ENCODE peak calls at places on chromosomes 2 and 18, in nine cellular contexts. One of them, this sample, is unnamed.

GRCh38 chr2:43941359-43941758 is 54.4 kb downstream of the LRPPRC start:
- DNase-seq in prostate gland: no peak
- DNase-seq in aorta: no peak
- DNase-seq in ovary: no peak
- DNase-seq in heart left ventricle: no peak
- DNase-seq in fibroblast of lung: no peak
- DNase-seq in left ventricle myocardium inferior: no peak
- DNase-seq in GM23248: no peak
- DNase-seq in mucosa of descending colon: no peak
- DNase-seq in this sample: no peak

GRCh38 chr2:23953625-23954024 is 13.4 kb downstream of the UBXN2A start:
- DNase-seq in fibroblast of lung: no peak
- DNase-seq in ovary: no peak
- DNase-seq in left ventricle myocardium inferior: no peak
- DNase-seq in prostate gland: no peak
- DNase-seq in mucosa of descending colon: no peak
- DNase-seq in aorta: no peak
- DNase-seq in heart left ventricle: no peak
- DNase-seq in GM23248: no peak
- DNase-seq in this sample: no peak

GRCh38 chr2:38515155-38516074 is 87.3 kb downstream of the HNRNPLL start:
- DNase-seq in prostate gland: peak; percentile 84
- DNase-seq in left ventricle myocardium inferior: peak; percentile 70
- DNase-seq in ovary: peak; percentile 84
- DNase-seq in heart left ventricle: peak; percentile 49
- DNase-seq in fibroblast of lung: peak; percentile 86
- DNase-seq in mucosa of descending colon: no peak
- DNase-seq in aorta: peak; percentile 83
- DNase-seq in GM23248: peak; percentile 59
- DNase-seq in this sample: peak; percentile 51

GRCh38 chr2:40405440-40405839 is 46.5 kb downstream of the SLC8A1 start:
- DNase-seq in left ventricle myocardium inferior: no peak
- DNase-seq in ovary: no peak
- DNase-seq in fibroblast of lung: peak; percentile 90
- DNase-seq in mucosa of descending colon: no peak
- DNase-seq in heart left ventricle: no peak
- DNase-seq in GM23248: peak; percentile 56
- DNase-seq in aorta: no peak
- DNase-seq in prostate gland: no peak
- DNase-seq in this sample: no peak

GRCh38 chr2:11534746-11535484 is 1.1 kb downstream of the GREB1 start:
- DNase-seq in fibroblast of lung: no peak
- DNase-seq in prostate gland: no peak
- DNase-seq in mucosa of descending colon: no peak
- DNase-seq in heart left ventricle: no peak
- DNase-seq in left ventricle myocardium inferior: no peak
- DNase-seq in GM23248: no peak
- DNase-seq in aorta: no peak
- DNase-seq in ovary: no peak
- DNase-seq in this sample: no peak

GRCh38 chr2:70190086-70190412 is 770 bp downstream of the C2orf42 start:
- DNase-seq in GM23248: no peak
- DNase-seq in aorta: no peak
- DNase-seq in mucosa of descending colon: no peak
- DNase-seq in ovary: no peak
- DNase-seq in prostate gland: no peak
- DNase-seq in fibroblast of lung: no peak
- DNase-seq in heart left ventricle: no peak
- DNase-seq in left ventricle myocardium inferior: no peak
- DNase-seq in this sample: no peak

GRCh38 chr2:70248810-70249438 is 496 bp upstream of the TIA1 start:
- DNase-seq in left ventricle myocardium inferior: peak; percentile 88
- DNase-seq in aorta: peak; percentile 94
- DNase-seq in mucosa of descending colon: peak; percentile 96
- DNase-seq in fibroblast of lung: peak; percentile 14
- DNase-seq in ovary: peak; percentile 91
- DNase-seq in heart left ventricle: peak; percentile 89
- DNase-seq in GM23248: no peak
- DNase-seq in prostate gland: peak; percentile 92
- DNase-seq in this sample: no peak

GRCh38 chr2:128552806-128553551 is 234.3 kb upstream of the HS6ST1 start:
- DNase-seq in prostate gland: no peak
- DNase-seq in ovary: no peak
- DNase-seq in fibroblast of lung: peak; percentile 18
- DNase-seq in GM23248: no peak
- DNase-seq in aorta: no peak
- DNase-seq in mucosa of descending colon: no peak
- DNase-seq in left ventricle myocardium inferior: peak; percentile 36
- DNase-seq in heart left ventricle: no peak
- DNase-seq in this sample: peak; percentile 47

GRCh38 chr2:42133771-42134195 is 35.4 kb upstream of the EML4 start:
- DNase-seq in left ventricle myocardium inferior: no peak
- DNase-seq in GM23248: no peak
- DNase-seq in aorta: no peak
- DNase-seq in mucosa of descending colon: no peak
- DNase-seq in ovary: no peak
- DNase-seq in heart left ventricle: no peak
- DNase-seq in fibroblast of lung: peak; percentile 38
- DNase-seq in prostate gland: no peak
- DNase-seq in this sample: no peak

GRCh38 chr2:45045706-45046105 is 36.5 kb upstream of the SIX2 start:
- DNase-seq in prostate gland: no peak
- DNase-seq in aorta: no peak
- DNase-seq in ovary: no peak
- DNase-seq in mucosa of descending colon: no peak
- DNase-seq in fibroblast of lung: peak; percentile 19
- DNase-seq in left ventricle myocardium inferior: no peak
- DNase-seq in heart left ventricle: no peak
- DNase-seq in GM23248: no peak
- DNase-seq in this sample: no peak

GRCh38 chr2:148814143-148814852 is 60.7 kb upstream of the KIF5C start:
- DNase-seq in mucosa of descending colon: peak; percentile 55
- DNase-seq in GM23248: peak; percentile 27
- DNase-seq in left ventricle myocardium inferior: no peak
- DNase-seq in prostate gland: peak; percentile 57
- DNase-seq in ovary: no peak
- DNase-seq in aorta: no peak
- DNase-seq in fibroblast of lung: peak; percentile 70
- DNase-seq in heart left ventricle: no peak
- DNase-seq in this sample: peak; percentile 33

GRCh38 chr18:80037869-80038630 is 3.8 kb downstream of the RBFA start:
- DNase-seq in prostate gland: no peak
- DNase-seq in left ventricle myocardium inferior: no peak
- DNase-seq in ovary: no peak
- DNase-seq in aorta: no peak
- DNase-seq in GM23248: no peak
- DNase-seq in mucosa of descending colon: no peak
- DNase-seq in heart left ventricle: no peak
- DNase-seq in fibroblast of lung: no peak
- DNase-seq in this sample: no peak

GRCh38 chr2:134348239-134348638 is 94.4 kb downstream of the MGAT5 start:
- DNase-seq in heart left ventricle: no peak
- DNase-seq in fibroblast of lung: peak; percentile 73
- DNase-seq in ovary: no peak
- DNase-seq in prostate gland: no peak
- DNase-seq in aorta: no peak
- DNase-seq in mucosa of descending colon: no peak
- DNase-seq in left ventricle myocardium inferior: no peak
- DNase-seq in GM23248: peak; percentile 51
- DNase-seq in this sample: no peak

GRCh38 chr2:158202151-158202778 is 100.6 kb downstream of the UPP2 start:
- DNase-seq in mucosa of descending colon: no peak
- DNase-seq in heart left ventricle: no peak
- DNase-seq in ovary: no peak
- DNase-seq in aorta: no peak
- DNase-seq in GM23248: peak; percentile 13
- DNase-seq in prostate gland: no peak
- DNase-seq in left ventricle myocardium inferior: no peak
- DNase-seq in fibroblast of lung: peak; percentile 42
- DNase-seq in this sample: no peak

GRCh38 chr2:106095478-106096392 is 98.4 kb downstream of the UXS1 start:
- DNase-seq in prostate gland: no peak
- DNase-seq in fibroblast of lung: no peak
- DNase-seq in heart left ventricle: no peak
- DNase-seq in ovary: no peak
- DNase-seq in aorta: peak; percentile 71
- DNase-seq in left ventricle myocardium inferior: no peak
- DNase-seq in mucosa of descending colon: peak; percentile 40
- DNase-seq in GM23248: no peak
- DNase-seq in this sample: no peak

GRCh38 chr2:214378455-214379103 is 32.3 kb upstream of the VWC2L start:
- DNase-seq in GM23248: no peak
- DNase-seq in mucosa of descending colon: peak; percentile 2
- DNase-seq in ovary: no peak
- DNase-seq in left ventricle myocardium inferior: no peak
- DNase-seq in fibroblast of lung: no peak
- DNase-seq in prostate gland: peak; percentile 90
- DNase-seq in aorta: no peak
- DNase-seq in heart left ventricle: no peak
- DNase-seq in this sample: no peak

GRCh38 chr2:122525341-122525740 is 769.9 kb downstream of the TSN start:
- DNase-seq in aorta: no peak
- DNase-seq in heart left ventricle: no peak
- DNase-seq in ovary: no peak
- DNase-seq in left ventricle myocardium inferior: no peak
- DNase-seq in prostate gland: no peak
- DNase-seq in GM23248: no peak
- DNase-seq in mucosa of descending colon: no peak
- DNase-seq in fibroblast of lung: peak; percentile 5
- DNase-seq in this sample: no peak

GRCh38 chr2:30466216-30466615 is 19.2 kb downstream of the LCLAT1 start:
- DNase-seq in left ventricle myocardium inferior: no peak
- DNase-seq in heart left ventricle: no peak
- DNase-seq in mucosa of descending colon: no peak
- DNase-seq in prostate gland: no peak
- DNase-seq in GM23248: no peak
- DNase-seq in fibroblast of lung: no peak
- DNase-seq in ovary: no peak
- DNase-seq in aorta: no peak
- DNase-seq in this sample: no peak

GRCh38 chr18:12424252-12424651 is 16.5 kb downstream of the PRELID3A start:
- DNase-seq in fibroblast of lung: no peak
- DNase-seq in left ventricle myocardium inferior: no peak
- DNase-seq in aorta: no peak
- DNase-seq in mucosa of descending colon: no peak
- DNase-seq in GM23248: no peak
- DNase-seq in ovary: no peak
- DNase-seq in heart left ventricle: no peak
- DNase-seq in prostate gland: no peak
- DNase-seq in this sample: no peak

DNA sequence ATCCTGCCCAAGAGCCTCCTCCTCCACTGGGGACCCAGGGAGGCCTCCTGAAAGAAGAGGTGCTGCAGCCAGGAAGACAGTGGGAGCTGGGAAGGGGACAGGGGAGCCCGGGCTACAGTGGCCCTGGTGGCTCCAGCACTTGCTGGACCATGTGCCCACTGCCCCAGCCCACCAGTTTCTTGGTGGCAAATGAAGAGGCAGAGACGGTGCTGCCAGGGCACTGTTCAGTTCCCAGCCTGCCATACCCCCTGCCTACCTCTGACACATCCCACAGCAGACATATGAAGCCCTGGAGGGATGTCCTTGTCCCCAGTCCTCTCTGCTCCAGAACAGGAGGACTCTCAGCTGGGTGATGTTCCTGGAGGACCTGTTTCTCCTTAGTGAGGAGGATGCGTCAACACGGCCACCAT is 3.7 kb downstream of the RAMP1 start:
- DNase-seq in aorta: peak; percentile 66
- DNase-seq in mucosa of descending colon: no peak
- DNase-seq in heart left ventricle: no peak
- DNase-seq in left ventricle myocardium inferior: no peak
- DNase-seq in ovary: no peak
- DNase-seq in fibroblast of lung: no peak
- DNase-seq in prostate gland: no peak
- DNase-seq in GM23248: no peak
- DNase-seq in this sample: no peak
- H3K4me1 ChIP-seq in aorta: peaks cover 3% of the 10 kb centered on the region
- H3K4me1 ChIP-seq in mucosa of descending colon: peaks cover 32% of the 10 kb centered on the region
- H3K4me1 ChIP-seq in heart left ventricle: peaks cover 57% of the 10 kb centered on the region
- H3K4me1 ChIP-seq in left ventricle myocardium inferior: peaks cover 75% of the 10 kb centered on the region
- H3K4me1 ChIP-seq in ovary: peaks cover 2% of the 10 kb centered on the region
- H3K4me1 ChIP-seq in fibroblast of lung: peaks cover 11% of the 10 kb centered on the region
- H3K4me1 ChIP-seq in prostate gland: peaks cover 3% of the 10 kb centered on the region
- H3K4me1 ChIP-seq in GM23248: peaks cover 41% of the 10 kb centered on the region
- H3K4me1 ChIP-seq in this sample: peaks cover 22% of the 10 kb centered on the region

DNA sequence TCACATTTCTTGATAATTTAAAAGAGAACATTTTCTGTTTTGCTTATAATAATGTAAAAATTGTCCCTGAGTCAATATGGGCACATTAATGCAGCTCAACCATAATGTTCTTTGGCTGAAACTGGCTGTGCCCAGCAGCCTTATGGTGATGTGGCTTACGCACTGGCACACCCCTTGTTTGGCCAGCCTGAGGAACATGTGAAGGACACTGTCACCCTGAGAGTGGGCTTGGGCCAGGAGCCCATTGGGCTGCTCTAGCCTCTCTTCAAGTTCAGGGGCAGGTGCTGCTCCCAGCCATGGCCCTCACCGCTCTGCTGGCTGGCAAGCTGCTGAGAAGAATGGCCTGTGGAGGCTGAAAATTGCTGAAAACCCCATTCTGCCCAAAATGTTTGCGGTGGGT is 37.5 kb downstream of the MRPL33 start:
- DNase-seq in heart left ventricle: no peak
- DNase-seq in prostate gland: no peak
- DNase-seq in aorta: no peak
- DNase-seq in ovary: no peak
- DNase-seq in left ventricle myocardium inferior: no peak
- DNase-seq in mucosa of descending colon: no peak
- DNase-seq in fibroblast of lung: no peak
- DNase-seq in GM23248: no peak
- DNase-seq in this sample: no peak
- H3K4me1 ChIP-seq in heart left ventricle: peaks cover 9% of the 10 kb centered on the region
- H3K4me1 ChIP-seq in prostate gland: no peaks in the 10 kb centered on the region
- H3K4me1 ChIP-seq in aorta: no peaks in the 10 kb centered on the region
- H3K4me1 ChIP-seq in ovary: peaks cover 1% of the 10 kb centered on the region
- H3K4me1 ChIP-seq in left ventricle myocardium inferior: peaks cover 20% of the 10 kb centered on the region
- H3K4me1 ChIP-seq in mucosa of descending colon: no peaks in the 10 kb centered on the region
- H3K4me1 ChIP-seq in fibroblast of lung: peaks cover 15% of the 10 kb centered on the region
- H3K4me1 ChIP-seq in GM23248: peaks cover 33% of the 10 kb centered on the region
- H3K4me1 ChIP-seq in this sample: no peaks in the 10 kb centered on the region

GRCh38 chr18:28267276-28267675 is 90.3 kb upstream of the CDH2 start:
- DNase-seq in aorta: no peak
- DNase-seq in prostate gland: no peak
- DNase-seq in left ventricle myocardium inferior: no peak
- DNase-seq in GM23248: no peak
- DNase-seq in ovary: no peak
- DNase-seq in mucosa of descending colon: no peak
- DNase-seq in heart left ventricle: no peak
- DNase-seq in fibroblast of lung: peak; percentile 14
- DNase-seq in this sample: no peak
- H3K4me1 ChIP-seq in aorta: no peaks in the 10 kb centered on the region
- H3K4me1 ChIP-seq in prostate gland: no peaks in the 10 kb centered on the region
- H3K4me1 ChIP-seq in left ventricle myocardium inferior: no peaks in the 10 kb centered on the region
- H3K4me1 ChIP-seq in GM23248: no peaks in the 10 kb centered on the region
- H3K4me1 ChIP-seq in ovary: no peaks in the 10 kb centered on the region
- H3K4me1 ChIP-seq in mucosa of descending colon: no peaks in the 10 kb centered on the region
- H3K4me1 ChIP-seq in heart left ventricle: no peaks in the 10 kb centered on the region
- H3K4me1 ChIP-seq in fibroblast of lung: no peaks in the 10 kb centered on the region
- H3K4me1 ChIP-seq in this sample: no peaks in the 10 kb centered on the region

DNA sequence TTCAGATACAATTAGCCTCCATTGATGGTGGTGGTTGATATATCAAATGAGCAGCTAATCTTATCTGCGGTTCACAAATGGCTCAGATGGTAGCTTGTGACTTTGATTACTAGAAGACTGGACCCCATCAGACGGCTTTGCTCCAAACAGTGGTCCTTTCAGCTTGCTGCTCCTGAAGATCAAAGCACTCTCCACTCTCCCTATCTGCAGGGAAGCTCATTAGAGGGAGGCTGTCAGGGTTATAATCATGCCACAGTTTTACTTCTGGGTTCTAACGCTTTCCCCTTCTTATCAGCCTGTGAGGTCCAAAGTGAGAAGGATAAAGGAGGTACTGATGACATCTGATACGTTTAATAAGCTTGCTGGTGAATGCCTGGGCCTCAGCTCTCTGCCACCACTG is 247.1 kb upstream of the NT5C1B start:
- DNase-seq in fibroblast of lung: no peak
- DNase-seq in prostate gland: no peak
- DNase-seq in ovary: no peak
- DNase-seq in left ventricle myocardium inferior: no peak
- DNase-seq in GM23248: no peak
- DNase-seq in heart left ventricle: no peak
- DNase-seq in mucosa of descending colon: no peak
- DNase-seq in aorta: no peak
- DNase-seq in this sample: no peak
- H3K4me1 ChIP-seq in fibroblast of lung: peaks cover 9% of the 10 kb centered on the region
- H3K4me1 ChIP-seq in prostate gland: peaks cover 2% of the 10 kb centered on the region
- H3K4me1 ChIP-seq in ovary: peaks cover 4% of the 10 kb centered on the region
- H3K4me1 ChIP-seq in left ventricle myocardium inferior: peaks cover 38% of the 10 kb centered on the region
- H3K4me1 ChIP-seq in GM23248: peaks cover 31% of the 10 kb centered on the region
- H3K4me1 ChIP-seq in heart left ventricle: peaks cover 20% of the 10 kb centered on the region
- H3K4me1 ChIP-seq in mucosa of descending colon: no peaks in the 10 kb centered on the region
- H3K4me1 ChIP-seq in aorta: peaks cover 2% of the 10 kb centered on the region
- H3K4me1 ChIP-seq in this sample: peaks cover 9% of the 10 kb centered on the region